ENCODE peak calls at places on chromosome 16, in ten cellular contexts. Z is amniotic stem cell; J is heart right ventricle; H is Daoy; T is activated CD4-positive, alpha-beta T cell treated with anti-CD3 and anti-CD28 coated beads, Interleukin-2, amount 50 U/mL, for 48 hours; O is upper lobe of right lung; I is neural crest cell; D is T-helper 1 cell; Y is tibial artery; W is GM19239. M is an unnamed sample.

GRCh38 chr16:58487566-58488351 is 12.2 kb upstream of the NDRG4 start:
- DNase-seq in Z (peak), J (peak), H (peak), T (peak), O (peak), I (peak), D (peak), Y (peak), W (peak), M (peak)

GRCh38 chr16:88691924-88692560 is 5.7 kb upstream of the SNAI3 start:
- DNase-seq in Z (no peak), J (no peak), H (no peak), T (peak), O (peak), I (no peak), D (no peak), Y (no peak), W (no peak), M (no peak)

GRCh38 chr16:10180771-10181163 is 1.5 kb downstream of the GRIN2A start:
- DNase-seq in Z (no peak), J (peak), H (peak), T (peak), O (peak), I (peak), D (no peak), Y (no peak), W (no peak), M (no peak)

GRCh38 chr16:89453662-89454321 is 36.6 kb downstream of the ANKRD11 start:
- DNase-seq in Z (no peak), J (no peak), H (no peak), T (no peak), O (no peak), I (no peak), D (no peak), Y (no peak), W (no peak), M (no peak)

GRCh38 chr16:11359370-11359769 is 14.1 kb downstream of the RMI2 start:
- DNase-seq in Z (no peak), J (no peak), H (peak), T (no peak), O (peak), I (no peak), D (no peak), Y (no peak), W (no peak), M (peak)

GRCh38 chr16:67449328-67449727 is 18.4 kb downstream of the HSD11B2 start:
- DNase-seq in Z (no peak), J (peak), H (no peak), T (no peak), O (no peak), I (no peak), D (no peak), Y (no peak), W (no peak), M (no peak)

GRCh38 chr16:48087639-48088038 is 68.2 kb downstream of the ABCC12 start:
- DNase-seq in Z (no peak), J (peak), H (no peak), T (no peak), O (no peak), I (no peak), D (no peak), Y (no peak), W (no peak), M (no peak)

GRCh38 chr16:49441366-49441780 is 67.8 kb downstream of the C16orf78 start:
- DNase-seq in Z (no peak), J (peak), H (peak), T (peak), O (no peak), I (peak), D (peak), Y (peak), W (peak), M (no peak)

GRCh38 chr16:68737046-68737729 is at the start of gene CDH1:
- DNase-seq in Z (no peak), J (no peak), H (no peak), T (no peak), O (peak), I (no peak), D (no peak), Y (no peak), W (no peak), M (peak)

GRCh38 chr16:31476305-31477219 is 4.6 kb downstream of the TGFB1I1 start:
- DNase-seq in Z (no peak), J (peak), H (no peak), T (peak), O (peak), I (no peak), D (peak), Y (peak), W (peak), M (no peak)

GRCh38 chr16:2468142-2468724 is 2.9 kb upstream of the NTN3 start:
- DNase-seq in Z (no peak), J (no peak), H (peak), T (no peak), O (no peak), I (no peak), D (no peak), Y (no peak), W (no peak), M (peak)

GRCh38 chr16:79217375-79218011 is 383.0 kb downstream of the MAF start:
- DNase-seq in Z (no peak), J (no peak), H (peak), T (peak), O (no peak), I (no peak), D (no peak), Y (no peak), W (no peak), M (peak)

GRCh38 chr16:67517661-67518423 is 10.8 kb upstream of the RIPOR1 start:
- DNase-seq in Z (no peak), J (no peak), H (no peak), T (no peak), O (no peak), I (no peak), D (no peak), Y (no peak), W (no peak), M (no peak)

GRCh38 chr16:87463722-87464690 is 28.8 kb downstream of the ZCCHC14 start:
- DNase-seq in Z (no peak), J (peak), H (peak), T (peak), O (no peak), I (no peak), D (no peak), Y (no peak), W (peak), M (peak)

GRCh38 chr16:85312642-85313540 is 200.6 kb upstream of the CIBAR2 start:
- DNase-seq in Z (no peak), J (no peak), H (no peak), T (no peak), O (no peak), I (peak), D (no peak), Y (peak), W (no peak), M (no peak)

GRCh38 chr16:81881228-81881627 is 102.1 kb downstream of the PLCG2 start:
- DNase-seq in Z (no peak), J (no peak), H (no peak), T (no peak), O (no peak), I (no peak), D (no peak), Y (no peak), W (no peak), M (no peak)

GRCh38 chr16:17777461-17777863 is 306.7 kb upstream of the XYLT1 start:
- DNase-seq in Z (no peak), J (no peak), H (no peak), T (no peak), O (no peak), I (no peak), D (no peak), Y (no peak), W (no peak), M (no peak)

GRCh38 chr16:77711775-77712174 is 10.5 kb upstream of the NUDT7 start:
- DNase-seq in Z (no peak), J (no peak), H (peak), T (no peak), O (no peak), I (no peak), D (no peak), Y (no peak), W (no peak), M (peak)

GRCh38 chr16:50506543-50506937 is 41.7 kb upstream of the NKD1 start:
- DNase-seq in Z (no peak), J (no peak), H (no peak), T (no peak), O (no peak), I (no peak), D (no peak), Y (no peak), W (no peak), M (no peak)

GRCh38 chr16:21264226-21265036 is 13.7 kb downstream of the CRYM start:
- DNase-seq in Z (no peak), J (peak), H (no peak), T (no peak), O (no peak), I (no peak), D (no peak), Y (no peak), W (no peak), M (no peak)

GRCh38 chr16:27906883-27907282 is 156.6 kb downstream of the GSG1L start:
- DNase-seq in Z (no peak), J (no peak), H (no peak), T (no peak), O (no peak), I (no peak), D (no peak), Y (no peak), W (no peak), M (no peak)

GRCh38 chr16:85350973-85351372 is 238.7 kb upstream of the CIBAR2 start:
- DNase-seq in Z (peak), J (peak), H (peak), T (no peak), O (peak), I (no peak), D (no peak), Y (peak), W (no peak), M (peak)

GRCh38 chr16:49465661-49466528 is 92.3 kb downstream of the C16orf78 start:
- DNase-seq in Z (no peak), J (no peak), H (no peak), T (no peak), O (no peak), I (no peak), D (no peak), Y (no peak), W (no peak), M (no peak)

M was measured in bronchial epithelial cell.